ENCODE peak calls at places on chromosomes 11 and 22, in ten cellular contexts. M is fibroblast of pulmonary artery, F is body of pancreas, S is adrenal gland, X is neural crest cell, Y is lung, G is brain microvascular endothelial cell, W is cardiac muscle cell, U is astrocyte of the spinal cord, T is HepG2. L is an unnamed sample.

GRCh38 chr22:18103527-18104269 is 6.9 kb upstream of the TUBA8 start:
- DNase-seq in M (no peak), F (no peak), S (no peak), X (no peak), Y (no peak), G (no peak), W (no peak), U (no peak), T (no peak), L (no peak)

GRCh38 chr11:66845143-66845875 is 2.1 kb downstream of the RCE1 start:
- DNase-seq in M (no peak), F (no peak), S (peak), X (no peak), Y (no peak), G (no peak), W (no peak), U (no peak), T (no peak), L (no peak)

GRCh38 chr11:8036002-8036802 is 44.8 kb upstream of the TUB start:
- DNase-seq in M (no peak), F (no peak), S (peak), X (no peak), Y (peak), G (no peak), W (no peak), U (no peak), T (no peak), L (peak)

GRCh38 chr22:44689173-44689572 is 12.8 kb upstream of the PRR5 start:
- DNase-seq in M (no peak), F (no peak), S (no peak), X (no peak), Y (no peak), G (no peak), W (no peak), U (no peak), T (no peak), L (no peak)

GRCh38 chr11:14973621-14974020 is 1.5 kb upstream of the CALCA start:
- DNase-seq in M (no peak), F (no peak), S (no peak), X (peak), Y (no peak), G (no peak), W (peak), U (peak), T (no peak), L (no peak)

GRCh38 chr22:36110306-36110791 is 50.2 kb downstream of the APOL3 start:
- DNase-seq in M (peak), F (no peak), S (no peak), X (no peak), Y (no peak), G (no peak), W (no peak), U (no peak), T (no peak), L (no peak)

GRCh38 chr11:9139628-9140357 is 48.4 kb upstream of the SCUBE2 start:
- DNase-seq in M (no peak), F (no peak), S (no peak), X (no peak), Y (no peak), G (no peak), W (no peak), U (no peak), T (no peak), L (no peak)

GRCh38 chr11:116193321-116194114 is 579.3 kb downstream of the BUD13 start:
- DNase-seq in M (peak), F (peak), S (no peak), X (peak), Y (peak), G (peak), W (peak), U (peak), T (peak), L (no peak)

GRCh38 chr11:100269511-100269910 is 417.6 kb upstream of the ARHGAP42 start:
- DNase-seq in M (no peak), F (no peak), S (no peak), X (no peak), Y (no peak), G (no peak), W (no peak), U (no peak), T (no peak), L (no peak)

GRCh38 chr11:118889796-118890195 is 6.1 kb downstream of the CXCR5 start:
- DNase-seq in M (peak), F (peak), S (peak), X (no peak), Y (no peak), G (peak), W (peak), U (peak), T (no peak), L (peak)

GRCh38 chr11:61345954-61346814 is 13.2 kb downstream of the TKFC start:
- DNase-seq in M (no peak), F (no peak), S (peak), X (no peak), Y (no peak), G (no peak), W (no peak), U (no peak), T (no peak), L (no peak)

GRCh38 chr11:86523738-86524602 is 148.4 kb downstream of the ME3 start:
- DNase-seq in M (peak), F (peak), S (peak), X (no peak), Y (no peak), G (peak), W (no peak), U (peak), T (peak), L (no peak)

GRCh38 chr11:12725863-12726666 is 51.8 kb downstream of the TEAD1 start:
- DNase-seq in M (peak), F (no peak), S (no peak), X (no peak), Y (no peak), G (peak), W (no peak), U (peak), T (no peak), L (peak)

GRCh38 chr11:117232911-117233409 is 489 bp downstream of the RNF214 start:
- DNase-seq in M (no peak), F (no peak), S (peak), X (peak), Y (no peak), G (no peak), W (peak), U (no peak), T (no peak), L (no peak)

GRCh38 chr11:115606223-115607220 is 102.3 kb upstream of the CADM1 start:
- DNase-seq in M (peak), F (peak), S (peak), X (no peak), Y (no peak), G (peak), W (peak), U (peak), T (no peak), L (no peak)

GRCh38 chr11:117421041-117421440 is 93.4 kb downstream of the CEP164 start:
- DNase-seq in M (no peak), F (no peak), S (no peak), X (no peak), Y (no peak), G (no peak), W (no peak), U (no peak), T (no peak), L (no peak)

GRCh38 chr11:110490886-110491285 is 61.1 kb downstream of the FDX1 start:
- DNase-seq in M (peak), F (no peak), S (no peak), X (no peak), Y (no peak), G (peak), W (no peak), U (peak), T (no peak), L (no peak)

GRCh38 chr22:38868286-38868721 is 3.7 kb downstream of the CBX6 start:
- DNase-seq in M (no peak), F (no peak), S (peak), X (no peak), Y (no peak), G (no peak), W (no peak), U (no peak), T (no peak), L (no peak)

GRCh38 chr11:7081441-7081840 is 7.4 kb upstream of the RBMXL2 start:
- DNase-seq in M (no peak), F (no peak), S (no peak), X (no peak), Y (no peak), G (no peak), W (no peak), U (no peak), T (no peak), L (no peak)

GRCh38 chr11:87421422-87421821 is 383.7 kb downstream of the TMEM135 start:
- DNase-seq in M (peak), F (peak), S (peak), X (peak), Y (peak), G (peak), W (peak), U (peak), T (peak), L (no peak)

GRCh38 chr11:10488121-10488580 is 33.1 kb downstream of the AMPD3 start:
- DNase-seq in M (no peak), F (no peak), S (peak), X (no peak), Y (no peak), G (no peak), W (no peak), U (no peak), T (no peak), L (no peak)

GRCh38 chr22:17359501-17359900 is 9.8 kb upstream of the CECR2 start:
- DNase-seq in M (no peak), F (no peak), S (no peak), X (no peak), Y (no peak), G (peak), W (no peak), U (no peak), T (no peak), L (no peak)

GRCh38 chr22:48887394-48888332 is 940.0 kb downstream of the BRD1 start:
- DNase-seq in M (no peak), F (no peak), S (no peak), X (no peak), Y (no peak), G (no peak), W (no peak), U (no peak), T (no peak), L (peak)

GRCh38 chr11:3609416-3610265 is 32.2 kb downstream of the ART5 start:
- DNase-seq in M (peak), F (no peak), S (peak), X (peak), Y (no peak), G (peak), W (peak), U (peak), T (peak), L (no peak)
- TF ChIP-seq CTCF in M (peak), F (peak), S (peak), X (peak), Y (peak), G (peak), W (peak), U (peak), T (peak), L (peak)

DNA sequence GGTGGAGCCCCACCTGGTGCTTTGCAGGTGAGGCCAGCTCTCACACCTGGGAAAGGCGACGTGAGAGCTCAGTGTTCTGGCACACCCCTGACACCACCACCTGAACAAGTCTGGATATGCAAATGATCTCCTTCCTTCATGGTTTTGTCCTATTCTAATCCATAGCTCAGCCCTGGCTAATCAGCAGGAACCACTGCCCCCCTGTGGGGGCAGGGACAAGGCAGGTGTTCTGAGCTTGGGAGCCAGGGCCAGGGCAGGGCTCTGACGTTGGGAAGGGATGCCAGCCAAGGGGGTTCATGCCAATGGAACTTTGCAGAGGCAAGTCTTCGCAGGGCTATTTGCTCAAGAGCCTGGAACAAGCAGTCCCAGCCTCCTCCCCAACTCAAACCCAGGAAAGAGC is 144.2 kb downstream of the TRIM29 start:
- DNase-seq in M (no peak), F (peak), S (no peak), X (no peak), Y (no peak), G (no peak), W (peak), U (no peak), T (no peak), L (no peak)
- TF ChIP-seq CTCF in M (no peak), F (no peak), S (no peak), X (peak), Y (no peak), G (no peak), W (no peak), U (no peak), T (peak), L (no peak)

GRCh38 chr22:46878549-46878948 is 116.1 kb downstream of the TBC1D22A start:
- DNase-seq in M (no peak), F (no peak), S (no peak), X (no peak), Y (no peak), G (no peak), W (no peak), U (no peak), T (no peak), L (no peak)
- TF ChIP-seq CTCF in M (no peak), F (no peak), S (no peak), X (no peak), Y (no peak), G (no peak), W (no peak), U (peak), T (no peak), L (no peak)

DNA sequence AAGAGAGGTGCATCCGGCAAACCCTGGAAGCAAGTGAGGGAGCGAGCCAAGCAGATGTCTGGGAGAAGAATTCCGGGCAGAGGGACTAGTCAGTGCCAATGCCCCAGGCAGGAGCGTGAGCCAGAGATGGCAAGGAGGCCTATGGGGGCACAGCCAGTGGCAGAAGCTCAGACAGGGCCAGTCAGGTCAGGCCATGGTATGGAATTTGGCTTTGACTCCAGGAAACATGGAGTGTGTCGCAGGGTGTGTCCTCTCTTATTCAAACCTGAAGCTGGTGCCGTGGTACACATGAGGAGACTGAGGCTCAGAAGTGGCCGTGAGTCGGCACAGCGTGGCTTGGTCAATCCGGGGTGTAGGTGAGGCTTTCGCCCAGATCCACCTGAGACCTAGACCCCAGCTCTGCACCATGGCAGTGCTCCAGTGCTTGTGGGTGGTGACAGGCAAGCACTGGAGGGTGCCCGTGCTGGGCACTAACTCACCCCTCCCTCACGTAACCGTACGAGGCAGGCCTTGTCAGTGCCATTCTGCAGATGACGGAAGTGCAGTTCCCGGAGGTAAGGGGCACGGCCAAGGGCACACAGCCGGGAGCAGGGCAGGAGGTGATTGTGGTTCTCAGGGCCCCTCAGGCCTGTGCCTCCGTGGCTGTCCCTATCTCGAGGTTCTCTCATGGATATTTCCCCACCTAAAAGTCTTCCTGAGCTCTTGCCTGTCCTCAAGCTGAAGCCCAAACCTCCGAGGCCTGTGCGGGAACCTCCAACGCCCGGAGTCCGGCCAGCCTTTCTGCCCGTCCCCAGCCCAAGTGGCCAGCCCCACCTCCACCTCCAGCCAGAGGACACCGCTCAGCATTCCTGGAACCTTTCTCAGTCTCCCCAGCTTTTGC is 10.6 kb upstream of the SPI1 start:
- DNase-seq in M (no peak), F (no peak), S (no peak), X (no peak), Y (no peak), G (no peak), W (no peak), U (no peak), T (no peak), L (no peak)
- TF ChIP-seq CTCF in M (no peak), F (no peak), S (no peak), X (no peak), Y (no peak), G (no peak), W (no peak), U (no peak), T (no peak), L (no peak)

GRCh38 chr22:42111798-42112197 is 18.8 kb downstream of the CYP2D6 start:
- DNase-seq in M (no peak), F (no peak), S (no peak), X (no peak), Y (no peak), G (no peak), W (no peak), U (no peak), T (no peak), L (no peak)
- TF ChIP-seq CTCF in M (no peak), F (no peak), S (no peak), X (no peak), Y (no peak), G (no peak), W (no peak), U (no peak), T (no peak), L (no peak)

GRCh38 chr11:45948341-45948740 is 25.9 kb downstream of the LARGE2 start:
- DNase-seq in M (no peak), F (no peak), S (no peak), X (no peak), Y (no peak), G (no peak), W (no peak), U (no peak), T (no peak), L (no peak)
- TF ChIP-seq CTCF in M (no peak), F (no peak), S (no peak), X (no peak), Y (no peak), G (no peak), W (no peak), U (no peak), T (no peak), L (no peak)

GRCh38 chr22:43587574-43587973 is 175.8 kb downstream of the MPPED1 start:
- DNase-seq in M (peak), F (no peak), S (no peak), X (no peak), Y (no peak), G (no peak), W (no peak), U (peak), T (no peak), L (no peak)

DNA sequence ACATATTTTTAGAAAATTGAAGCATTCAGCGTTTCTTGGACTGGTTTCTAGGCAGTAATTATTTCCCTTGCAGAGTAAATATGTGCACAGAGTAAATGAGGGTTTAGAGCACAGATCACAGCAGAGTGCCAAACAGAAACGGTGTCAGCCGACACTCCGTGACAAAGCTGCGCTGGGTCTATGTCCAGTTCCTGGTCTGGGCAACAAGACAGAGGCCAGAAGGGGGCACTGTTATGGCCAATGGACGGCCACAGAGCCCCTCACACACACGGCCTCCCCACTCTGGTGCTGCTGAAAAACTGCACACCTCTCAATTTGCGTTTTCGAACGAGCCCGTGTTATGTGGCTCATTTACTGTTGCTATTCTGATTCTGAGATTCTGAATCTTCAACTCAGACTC is 180.7 kb downstream of the MPPED1 start:
- DNase-seq in M (peak), F (no peak), S (no peak), X (peak), Y (no peak), G (no peak), W (peak), U (no peak), T (no peak), L (no peak)
- TF ChIP-seq CTCF in M (peak), F (no peak), S (no peak), X (peak), Y (no peak), G (no peak), W (no peak), U (no peak), T (peak), L (no peak)

GRCh38 chr11:63683133-63683991 is 2.1 kb downstream of the RTN3 start:
- DNase-seq in M (peak), F (no peak), S (no peak), X (no peak), Y (no peak), G (no peak), W (no peak), U (peak), T (no peak), L (no peak)

GRCh38 chr11:63680842-63681207 is 475 bp upstream of the RTN3 start:
- DNase-seq in M (no peak), F (no peak), S (peak), X (peak), Y (no peak), G (no peak), W (no peak), U (no peak), T (no peak), L (no peak)

GRCh38 chr11:63686912-63687311 is 5.6 kb downstream of the RTN3 start:
- DNase-seq in M (no peak), F (no peak), S (no peak), X (no peak), Y (no peak), G (no peak), W (no peak), U (no peak), T (no peak), L (no peak)

GRCh38 chr11:63682045-63682915 is 980 bp downstream of the RTN3 start:
- DNase-seq in M (peak), F (peak), S (peak), X (peak), Y (no peak), G (no peak), W (peak), U (no peak), T (peak), L (no peak)

DNA sequence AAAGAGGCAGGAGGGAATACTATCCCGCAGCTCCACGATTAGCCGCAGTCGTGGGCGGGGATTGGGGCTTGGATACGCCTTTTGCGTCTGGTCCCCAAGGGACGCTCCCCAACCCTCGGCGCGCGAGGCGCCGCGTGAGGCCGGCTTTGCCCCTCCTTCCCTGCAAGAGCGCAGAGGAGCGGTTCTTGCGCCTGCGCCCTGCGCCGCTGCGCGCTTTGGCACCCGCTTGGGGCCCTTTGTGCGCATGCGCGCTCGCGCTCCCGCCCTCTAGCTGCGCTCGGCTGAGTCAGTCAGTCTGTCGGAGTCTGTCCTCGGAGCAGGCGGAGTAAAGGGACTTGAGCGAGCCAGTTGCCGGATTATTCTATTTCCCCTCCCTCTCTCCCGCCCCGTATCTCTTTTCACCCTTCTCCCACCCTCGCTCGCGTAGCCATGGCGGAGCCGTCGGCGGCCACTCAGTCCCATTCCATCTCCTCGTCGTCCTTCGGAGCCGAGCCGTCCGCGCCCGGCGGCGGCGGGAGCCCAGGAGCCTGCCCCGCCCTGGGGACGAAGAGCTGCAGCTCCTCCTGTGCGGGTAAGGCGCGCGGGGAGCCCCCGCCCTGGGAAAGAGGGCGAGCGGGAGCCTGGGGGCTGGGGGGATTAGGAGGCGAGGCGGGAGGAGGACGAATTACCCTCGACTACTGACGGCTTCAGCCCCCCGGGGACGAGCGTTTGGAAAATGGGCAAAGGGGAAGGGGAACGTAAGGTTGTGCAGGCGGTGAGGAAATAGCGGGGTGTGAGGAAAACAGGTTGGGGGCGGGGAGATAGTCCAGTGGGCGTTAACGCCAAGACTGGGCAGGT is at the start of gene RTN3:
- DNase-seq in M (peak), F (peak), S (peak), X (peak), Y (peak), G (peak), W (peak), U (peak), T (peak), L (peak)
- TF ChIP-seq CTCF in M (no peak), F (no peak), S (no peak), X (no peak), Y (peak), G (no peak), W (peak), U (no peak), T (peak), L (peak)